ENCODE peak calls at places on chromosomes 16 and 17, in ten cellular contexts. G is activated naive CD4-positive, alpha-beta T cell; K is RPMI7951; Q is AML-193; E is IMR-90; L is SK-N-MC; D is fibroblast of lung; P is cardiac septum; R is NCI-H460; F is activated CD4-positive, CD25-positive, alpha-beta regulatory T cell. H is an unnamed sample.

GRCh38 chr16:57519796-57520360 is 16.5 kb downstream of the CCDC102A start:
- DNase-seq in G (peak), K (peak), Q (peak), E (peak), L (no peak), D (peak), P (peak), R (peak), F (peak), H (peak)

GRCh38 chr17:5780476-5780875 is 196.2 kb upstream of the NLRP1 start:
- DNase-seq in G (no peak), K (peak), Q (no peak), E (peak), L (no peak), D (peak), P (no peak), R (no peak), F (no peak), H (no peak)

GRCh38 chr16:9012848-9013507 is 49.3 kb upstream of the USP7 start:
- DNase-seq in G (no peak), K (no peak), Q (no peak), E (no peak), L (no peak), D (peak), P (no peak), R (no peak), F (no peak), H (no peak)

GRCh38 chr17:8004899-8005298 is 2.5 kb downstream of the GUCY2D start:
- DNase-seq in G (no peak), K (peak), Q (no peak), E (peak), L (no peak), D (peak), P (no peak), R (no peak), F (no peak), H (no peak)

GRCh38 chr17:17837966-17838962 is 1.5 kb upstream of the SREBF1 start:
- DNase-seq in G (no peak), K (peak), Q (no peak), E (peak), L (no peak), D (peak), P (peak), R (peak), F (no peak), H (peak)

GRCh38 chr17:42969006-42969581 is 4.8 kb upstream of the AARSD1 start:
- DNase-seq in G (no peak), K (peak), Q (peak), E (peak), L (no peak), D (no peak), P (no peak), R (no peak), F (no peak), H (no peak)

GRCh38 chr16:59683709-59684108 is 949.6 kb upstream of the GOT2 start:
- DNase-seq in G (no peak), K (no peak), Q (no peak), E (no peak), L (no peak), D (no peak), P (no peak), R (no peak), F (no peak), H (no peak)

GRCh38 chr16:47320546-47321315 is 140.1 kb downstream of the ITFG1 start:
- DNase-seq in G (no peak), K (peak), Q (no peak), E (peak), L (no peak), D (peak), P (no peak), R (no peak), F (no peak), H (no peak)

GRCh38 chr17:39997543-39997942 is 16.9 kb downstream of the PSMD3 start:
- DNase-seq in G (no peak), K (no peak), Q (no peak), E (no peak), L (no peak), D (no peak), P (no peak), R (no peak), F (no peak), H (no peak)

GRCh38 chr17:83067718-83068261 is 11.6 kb upstream of the METRNL start:
- DNase-seq in G (no peak), K (peak), Q (no peak), E (peak), L (no peak), D (no peak), P (no peak), R (no peak), F (no peak), H (no peak)

GRCh38 chr17:81335388-81336157 is 40.5 kb upstream of the SLC38A10 start:
- DNase-seq in G (no peak), K (no peak), Q (no peak), E (no peak), L (no peak), D (no peak), P (no peak), R (no peak), F (no peak), H (no peak)

GRCh38 chr16:67248401-67249177 is at the start of gene SLC9A5:
- DNase-seq in G (no peak), K (peak), Q (no peak), E (no peak), L (no peak), D (peak), P (peak), R (no peak), F (no peak), H (no peak)

GRCh38 chr16:23690771-23691482 is 12.2 kb downstream of the PLK1 start:
- DNase-seq in G (no peak), K (no peak), Q (no peak), E (no peak), L (no peak), D (no peak), P (no peak), R (no peak), F (no peak), H (no peak)

GRCh38 chr17:1056761-1057160 is 59.8 kb downstream of the TIMM22 start:
- DNase-seq in G (no peak), K (no peak), Q (no peak), E (no peak), L (no peak), D (no peak), P (no peak), R (no peak), F (no peak), H (peak)

GRCh38 chr17:78179372-78179771 is 7.5 kb downstream of the TK1 start:
- DNase-seq in G (no peak), K (no peak), Q (no peak), E (peak), L (no peak), D (peak), P (no peak), R (no peak), F (no peak), H (no peak)

GRCh38 chr17:34841467-34841866 is 119.8 kb downstream of the CCT6B start:
- DNase-seq in G (no peak), K (no peak), Q (no peak), E (no peak), L (no peak), D (no peak), P (no peak), R (no peak), F (no peak), H (peak)

H was measured in cerebellar cortex.